ENCODE peak calls at places on chromosome 13, in five cellular contexts. X, W, D, V and J are unnamed samples.

GRCh38 chr13:46347277-46347676 is 39.8 kb downstream of the RUBCNL start:
- DNase-seq in X (no peak), D (no peak), V (no peak), W (no peak), J (no peak)

GRCh38 chr13:100883453-100883852 is 208.9 kb upstream of the TMTC4 start:
- DNase-seq in D (no peak), V (no peak), X (no peak), W (no peak), J (no peak)

GRCh38 chr13:41827507-41828213 is 133.2 kb downstream of the VWA8 start:
- DNase-seq in V (peak; percentile 93), D (no peak), X (no peak), W (peak; percentile 88), J (peak; percentile 84)

GRCh38 chr13:111131048-111131447 is 15.9 kb downstream of the ARHGEF7 start:
- DNase-seq in W (no peak), X (no peak), D (no peak), V (no peak), J (no peak)

GRCh38 chr13:93686399-93686798 is 459.8 kb downstream of the GPC6 start:
- DNase-seq in V (no peak), D (no peak), W (no peak), X (no peak), J (no peak)

GRCh38 chr13:113665582-113666323 is 1.3 kb upstream of the GRK1 start:
- DNase-seq in W (no peak), V (no peak), X (no peak), D (no peak), J (no peak)

GRCh38 chr13:27952931-27953670 is 16.0 kb downstream of the CDX2 start:
- DNase-seq in D (no peak), X (no peak), V (no peak), W (no peak), J (no peak)

GRCh38 chr13:43865892-43866291 is 13.6 kb downstream of the CCDC122 start:
- DNase-seq in X (no peak), D (no peak), V (peak; percentile 89), W (no peak), J (peak; percentile 64)

GRCh38 chr13:99911069-99911964 is 60.2 kb downstream of the ZIC5 start:
- DNase-seq in D (no peak), W (no peak), V (no peak), X (no peak), J (no peak)

GRCh38 chr13:66264976-66265375 is 965.2 kb downstream of the PCDH9 start:
- DNase-seq in W (no peak), X (no peak), V (peak; percentile 2), D (no peak), J (no peak)

GRCh38 chr13:80100636-80101035 is 240.3 kb downstream of the SPRY2 start:
- DNase-seq in W (peak; percentile 72), X (no peak), D (no peak), V (no peak), J (no peak)

GRCh38 chr13:97243915-97244820 is 22.0 kb downstream of the MBNL2 start:
- DNase-seq in X (no peak), D (no peak), W (no peak), V (no peak), J (no peak)

GRCh38 chr13:44231786-44232516 is 141.7 kb upstream of the SERP2 start:
- DNase-seq in D (no peak), V (peak; percentile 100), X (no peak), W (peak; percentile 62), J (peak; percentile 95)

GRCh38 chr13:98313023-98313937 is 136.2 kb upstream of the RNF113B start:
- DNase-seq in D (no peak), W (no peak), V (no peak), X (no peak), J (no peak)

GRCh38 chr13:45180303-45180702 is 20.5 kb downstream of the KCTD4 start:
- DNase-seq in V (no peak), W (no peak), D (no peak), X (no peak), J (no peak)

GRCh38 chr13:63161219-63161618 is 1745.6 kb upstream of the PCDH20 start:
- DNase-seq in X (no peak), V (no peak), W (no peak), D (no peak), J (peak; percentile 7)

GRCh38 chr13:30739646-30740642 is 4.6 kb downstream of the ALOX5AP start:
- DNase-seq in D (peak; percentile 35), X (no peak), V (peak; percentile 98), W (no peak), J (peak; percentile 71)
- H3K4me3 ChIP-seq in D (peak overlapping the region; percentile 29), X (peak overlapping the region; percentile 46), V (no peak overlapping the region), W (no peak overlapping the region), J (no peak overlapping the region)

GRCh38 chr13:49998714-49999624 is 2.1 kb downstream of the TRIM13 start:
- DNase-seq in W (no peak), V (no peak), X (no peak), D (no peak), J (no peak)
- H3K4me3 ChIP-seq in W (peak overlapping the region; percentile 12), V (no peak overlapping the region), X (peak overlapping the region; percentile 93), D (no peak overlapping the region), J (no peak overlapping the region)

GRCh38 chr13:102729560-102730275 is 34.9 kb upstream of the METTL21C start:
- DNase-seq in D (no peak), V (peak; percentile 94), X (no peak), W (peak; percentile 10), J (no peak)
- H3K4me3 ChIP-seq in D (no peak overlapping the region), V (no peak overlapping the region), X (no peak overlapping the region), W (no peak overlapping the region), J (no peak overlapping the region)

GRCh38 chr13:87311165-87311564 is 360.0 kb upstream of the SLITRK5 start:
- DNase-seq in D (no peak), X (no peak), W (no peak), V (no peak), J (no peak)
- H3K4me3 ChIP-seq in D (no peak overlapping the region), X (no peak overlapping the region), W (no peak overlapping the region), V (no peak overlapping the region), J (no peak overlapping the region)

GRCh38 chr13:59745395-59745788 is 418.3 kb downstream of the DIAPH3 start:
- DNase-seq in D (no peak), X (no peak), W (no peak), V (peak; percentile 49), J (no peak)

GRCh38 chr13:59743195-59743594 is 420.5 kb downstream of the DIAPH3 start:
- DNase-seq in X (no peak), D (no peak), V (peak; percentile 30), W (no peak), J (no peak)

GRCh38 chr13:59746291-59746962 is 417.3 kb downstream of the DIAPH3 start:
- DNase-seq in X (no peak), D (no peak), V (peak; percentile 57), W (peak; percentile 23), J (no peak)

GRCh38 chr13:59744747-59745394 is 418.9 kb downstream of the DIAPH3 start:
- DNase-seq in D (no peak), X (no peak), W (no peak), V (no peak), J (no peak)

DNA sequence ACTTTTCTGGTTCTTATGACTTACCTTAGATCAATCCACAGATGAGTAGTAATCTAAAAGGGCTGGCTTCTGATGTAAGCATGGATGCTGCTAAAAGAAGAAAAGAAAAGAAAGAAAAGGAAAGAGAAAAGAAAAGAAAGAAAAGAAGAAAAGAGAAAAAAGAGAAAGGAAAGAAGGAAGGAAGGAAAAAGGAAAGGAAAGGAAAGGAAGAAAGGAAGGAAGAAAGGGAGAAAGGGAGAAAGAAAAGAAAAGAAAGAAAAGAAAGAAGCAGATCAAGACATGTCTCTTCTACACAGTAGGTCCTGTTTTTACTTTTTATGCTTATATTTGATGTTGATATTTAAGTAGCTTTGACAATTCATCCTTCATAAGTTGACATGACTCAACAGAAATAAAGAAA is 421.3 kb downstream of the DIAPH3 start:
- DNase-seq in D (no peak), W (no peak), X (no peak), V (no peak), J (no peak)
- H3K4me3 ChIP-seq in D (no peak overlapping the region), W (no peak overlapping the region), X (no peak overlapping the region), V (no peak overlapping the region), J (no peak overlapping the region)